ENCODE peak calls at places on chromosomes 1 and 21, in seven cellular contexts. F is psoas muscle; M is left lung; A is naive thymus-derived CD4-positive, alpha-beta T cell; B is prostate gland; X is CD8-positive, alpha-beta T cell; I is tibial artery. Z is an unnamed sample.

GRCh38 chr1:198359024-198359653 is 181.3 kb downstream of the ATP6V1G3 start:
- DNase-seq in M (no peak), A (peak; percentile 17), I (no peak), B (no peak), X (no peak), F (no peak), Z (no peak)

GRCh38 chr1:9990944-9991343 is 6.1 kb upstream of the RBP7 start:
- DNase-seq in A (no peak), B (no peak), I (peak; percentile 33), X (no peak), M (no peak), F (no peak), Z (no peak)

GRCh38 chr1:228344631-228345072 is 62.0 kb downstream of the TRIM11 start:
- DNase-seq in F (peak; percentile 67), B (no peak), I (peak; percentile 7), M (peak; percentile 38), A (no peak), X (no peak), Z (no peak)

GRCh38 chr1:41413748-41414281 is 52.6 kb downstream of the FOXO6 start:
- DNase-seq in I (no peak), F (no peak), A (no peak), X (no peak), B (no peak), M (peak; percentile 14), Z (no peak)

GRCh38 chr1:169538998-169539871 is 47.0 kb downstream of the F5 start:
- DNase-seq in I (no peak), F (no peak), X (no peak), B (no peak), A (no peak), M (no peak), Z (peak; percentile 55)

GRCh38 chr1:20657024-20657423 is 4.1 kb downstream of the DDOST start:
- DNase-seq in F (no peak), I (no peak), A (no peak), X (no peak), B (no peak), M (no peak), Z (no peak)

GRCh38 chr21:45224189-45224938 is 63.3 kb downstream of the POFUT2 start:
- DNase-seq in I (no peak), X (peak; percentile 53), M (no peak), F (no peak), A (no peak), B (no peak), Z (no peak)

GRCh38 chr1:26531651-26532131 is 2.1 kb downstream of the RPS6KA1 start:
- DNase-seq in A (no peak), X (no peak), B (peak; percentile 59), I (no peak), M (peak; percentile 81), F (no peak), Z (no peak)

GRCh38 chr1:19179597-19180271 is 30.3 kb downstream of the UBR4 start:
- DNase-seq in F (no peak), I (no peak), A (peak; percentile 55), M (no peak), X (peak; percentile 17), B (peak; percentile 28), Z (no peak)

GRCh38 chr1:66381626-66382275 is 152.2 kb upstream of the SGIP1 start:
- DNase-seq in X (no peak), M (no peak), B (no peak), I (no peak), A (no peak), F (no peak), Z (no peak)

GRCh38 chr1:183087001-183087400 is 63.8 kb downstream of the LAMC1 start:
- DNase-seq in X (no peak), M (no peak), I (no peak), B (no peak), F (no peak), A (no peak), Z (no peak)

GRCh38 chr1:245310605-245311531 is 156.1 kb downstream of the KIF26B start:
- DNase-seq in B (no peak), F (no peak), A (peak; percentile 21), I (no peak), X (no peak), M (peak; percentile 67), Z (no peak)

GRCh38 chr1:63969461-63969893 is 195.7 kb downstream of the ROR1 start:
- DNase-seq in X (no peak), I (no peak), A (no peak), B (no peak), F (no peak), M (no peak), Z (no peak)

GRCh38 chr1:22245716-22246115 is 102.8 kb upstream of the WNT4 start:
- DNase-seq in A (no peak), X (no peak), F (no peak), I (no peak), B (no peak), M (no peak), Z (no peak)

GRCh38 chr1:29593601-29594382 is 357.5 kb downstream of the PTPRU start:
- DNase-seq in I (no peak), B (no peak), X (no peak), F (no peak), A (no peak), M (no peak), Z (no peak)

GRCh38 chr1:116989851-116990250 is 11.7 kb upstream of the CD101 start:
- DNase-seq in M (no peak), B (no peak), F (no peak), X (no peak), A (no peak), I (no peak), Z (no peak)

GRCh38 chr21:45541221-45542039 is 810 bp downstream of the SLC19A1 start:
- DNase-seq in I (peak; percentile 72), B (peak; percentile 57), M (peak; percentile 96), A (peak; percentile 70), F (peak; percentile 87), X (peak; percentile 58), Z (no peak)

GRCh38 chr21:31203371-31204054 is 140.5 kb downstream of the TIAM1 start:
- DNase-seq in A (no peak), B (no peak), F (no peak), I (no peak), X (no peak), M (no peak), Z (no peak)

GRCh38 chr21:33846141-33846540 is 69.5 kb downstream of the ATP5PO start:
- DNase-seq in F (no peak), B (no peak), A (no peak), X (no peak), I (no peak), M (no peak), Z (no peak)

GRCh38 chr21:44960141-44961092 is 20.6 kb downstream of the SLX9 start:
- DNase-seq in A (no peak), B (no peak), I (no peak), F (peak; percentile 48), X (no peak), M (peak; percentile 50), Z (no peak)

GRCh38 chr1:176118985-176119384 is 88.1 kb downstream of the COP1 start:
- DNase-seq in I (no peak), A (no peak), B (no peak), X (no peak), M (no peak), F (no peak), Z (peak; percentile 24)

GRCh38 chr1:234996245-234996757 is 132.3 kb downstream of the TOMM20 start:
- DNase-seq in M (no peak), I (no peak), B (no peak), X (no peak), F (no peak), A (no peak), Z (no peak)

GRCh38 chr1:234998174-234998741 is 130.4 kb downstream of the TOMM20 start:
- DNase-seq in X (no peak), M (no peak), I (peak; percentile 63), F (peak; percentile 83), A (no peak), B (peak; percentile 35), Z (no peak)

GRCh38 chr1:234994411-234995295 is 134.0 kb downstream of the TOMM20 start:
- DNase-seq in F (no peak), A (no peak), X (no peak), B (no peak), I (no peak), M (no peak), Z (no peak)

GRCh38 chr1:234999513-234999940 is 129.1 kb downstream of the TOMM20 start:
- DNase-seq in A (no peak), X (no peak), M (no peak), F (no peak), B (no peak), I (no peak), Z (no peak)

GRCh38 chr1:234997201-234998173 is 131.2 kb downstream of the TOMM20 start:
- DNase-seq in F (peak; percentile 100), I (peak; percentile 100), B (peak; percentile 98), M (peak; percentile 93), A (no peak), X (no peak), Z (peak; percentile 93)
- H3K4me3 ChIP-seq in F (peak overlapping the region; percentile 42), I (no peak overlapping the region), B (no peak overlapping the region), M (no peak overlapping the region), A (no peak overlapping the region), X (no peak overlapping the region), Z (peak overlapping the region; percentile 22)

DNA sequence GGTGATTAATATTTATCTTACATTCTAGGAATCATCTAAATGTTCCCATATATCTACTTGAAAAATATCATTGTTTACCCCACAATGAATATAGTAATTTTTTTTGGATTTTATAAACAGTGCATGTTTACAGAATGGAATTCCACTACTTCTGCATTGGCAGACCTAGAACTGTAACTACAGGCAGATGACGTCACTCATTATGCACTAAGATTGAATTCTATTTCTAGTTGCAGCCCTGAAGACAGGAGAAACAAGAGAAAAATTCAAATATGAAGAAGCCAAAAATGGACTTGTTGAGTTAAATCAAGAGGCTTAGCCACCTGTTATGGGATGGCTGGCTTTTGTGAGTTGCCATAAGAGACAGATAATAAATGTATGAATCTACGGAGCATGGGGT is 364.7 kb downstream of the PCP4 start:
- DNase-seq in A (no peak), X (no peak), M (no peak), F (no peak), B (no peak), I (no peak), Z (no peak)
- H3K4me3 ChIP-seq in A (no peak overlapping the region), X (no peak overlapping the region), M (no peak overlapping the region), F (no peak overlapping the region), B (no peak overlapping the region), I (no peak overlapping the region), Z (no peak overlapping the region)

GRCh38 chr1:24322636-24323177 is 3.5 kb downstream of the GRHL3 start:
- DNase-seq in F (no peak), B (no peak), A (no peak), M (no peak), X (no peak), I (no peak), Z (no peak)
- H3K4me3 ChIP-seq in F (peak overlapping the region; percentile 73), B (peak overlapping the region; percentile 42), A (peak overlapping the region; percentile 26), M (peak overlapping the region; percentile 44), X (peak overlapping the region; percentile 34), I (peak overlapping the region; percentile 53), Z (peak overlapping the region; percentile 54)

GRCh38 chr1:205974712-205975111 is 28.5 kb downstream of the RAB7B start:
- DNase-seq in F (no peak), B (no peak), X (no peak), A (no peak), M (no peak), I (no peak), Z (no peak)
- H3K4me3 ChIP-seq in F (no peak overlapping the region), B (no peak overlapping the region), X (no peak overlapping the region), A (no peak overlapping the region), M (no peak overlapping the region), I (no peak overlapping the region), Z (no peak overlapping the region)

Z was measured in AG04450.